ENCODE peak calls at places on chromosomes 13 and 19, in ten cellular contexts. S is transverse colon, A is uterus, P is NCI-H446 treated with DMSO at 0.1 percent for 48 hours, D is NCI-H510A treated with DMSO at 0.1 percent for 48 hours, W is choroid plexus epithelial cell, X is prostate gland, F is NCI-H1930, C is cardiac fibroblast, M is caudate nucleus. G is an unnamed sample.

GRCh38 chr13:100100115-100100879 is 11.4 kb downstream of the PCCA start:
- DNase-seq in C (peak), S (no peak), A (peak), X (peak), M (peak), F (no peak), P (no peak), D (no peak), W (peak), G (peak)

GRCh38 chr13:44573071-44573470 is 3.1 kb downstream of the TSC22D1 start:
- DNase-seq in W (no peak), F (no peak), M (peak), P (no peak), A (no peak), X (no peak), S (no peak), D (no peak), C (no peak), G (no peak)

GRCh38 chr13:26335158-26335557 is 81.2 kb downstream of the CDK8 start:
- DNase-seq in A (no peak), F (no peak), M (no peak), W (no peak), P (no peak), X (no peak), C (no peak), D (no peak), S (no peak), G (no peak)

GRCh38 chr13:39776439-39776838 is 121.0 kb downstream of the COG6 start:
- DNase-seq in D (no peak), M (no peak), X (no peak), C (peak), A (no peak), S (no peak), F (no peak), P (no peak), W (peak), G (no peak)

GRCh38 chr13:94154362-94154761 is 325.1 kb downstream of the DCT start:
- DNase-seq in S (no peak), A (no peak), X (peak), W (peak), F (no peak), C (peak), D (no peak), M (no peak), P (no peak), G (no peak)

GRCh38 chr19:1725100-1726064 is 27.9 kb upstream of the ONECUT3 start:
- DNase-seq in X (no peak), F (peak), A (no peak), S (peak), C (peak), W (peak), D (no peak), M (peak), P (peak), G (peak)

GRCh38 chr19:38392707-38393308 is 4.3 kb downstream of the SPRED3 start:
- DNase-seq in S (no peak), D (no peak), M (no peak), F (no peak), C (peak), W (peak), X (no peak), A (no peak), P (no peak), G (no peak)

GRCh38 chr13:45602183-45602582 is 13.4 kb downstream of the ERICH6B start:
- DNase-seq in X (peak), F (no peak), C (no peak), W (peak), M (no peak), S (no peak), D (no peak), A (no peak), P (no peak), G (no peak)

GRCh38 chr13:112445411-112446271 is 69.5 kb downstream of the SPACA7 start:
- DNase-seq in F (no peak), S (no peak), M (no peak), C (no peak), D (no peak), P (no peak), X (no peak), W (no peak), A (no peak), G (no peak)

GRCh38 chr19:16062789-16063188 is 13.5 kb upstream of the TPM4 start:
- DNase-seq in C (peak), X (no peak), M (no peak), A (no peak), P (no peak), D (peak), F (no peak), S (peak), W (peak), G (no peak)

GRCh38 chr19:18280247-18281081 is 958 bp downstream of the JUND start:
- DNase-seq in W (peak), D (peak), S (peak), X (peak), C (peak), M (peak), A (peak), P (peak), F (peak), G (peak)

GRCh38 chr13:21686761-21687391 is 16.0 kb downstream of the FGF9 start:
- DNase-seq in D (no peak), P (no peak), X (no peak), S (no peak), A (no peak), W (no peak), F (no peak), M (no peak), C (no peak), G (no peak)

GRCh38 chr19:1249990-1250298 is 1.6 kb downstream of the MIDN start:
- DNase-seq in S (no peak), W (no peak), F (no peak), P (no peak), C (no peak), D (no peak), X (no peak), A (no peak), M (no peak), G (no peak)

GRCh38 chr19:49423278-49423984 is at the start of gene PTH2:
- DNase-seq in P (no peak), M (no peak), F (no peak), D (no peak), W (no peak), A (no peak), C (no peak), S (no peak), X (no peak), G (no peak)

GRCh38 chr13:30615851-30616311 is 1.8 kb upstream of the USPL1 start:
- DNase-seq in F (no peak), M (no peak), W (peak), C (peak), A (no peak), X (no peak), D (no peak), P (no peak), S (no peak), G (no peak)

GRCh38 chr13:28719656-28720055 is 886 bp upstream of the SLC46A3 start:
- DNase-seq in P (no peak), M (no peak), W (peak), A (no peak), F (no peak), C (peak), X (no peak), S (no peak), D (no peak), G (no peak)

GRCh38 chr13:100514788-100515409 is 73.7 kb downstream of the GGACT start:
- DNase-seq in D (peak), A (peak), C (peak), X (peak), F (peak), P (peak), S (peak), W (peak), M (peak), G (peak)

GRCh38 chr13:112247471-112248405 is 128.4 kb upstream of the SPACA7 start:
- DNase-seq in X (no peak), S (no peak), F (no peak), A (no peak), W (no peak), M (no peak), C (no peak), P (no peak), D (no peak), G (no peak)

GRCh38 chr19:47762615-47763308 is 15.7 kb upstream of the SELENOW start:
- DNase-seq in D (no peak), M (no peak), F (no peak), C (peak), A (peak), W (peak), P (no peak), X (no peak), S (no peak), G (no peak)

GRCh38 chr13:91123456-91124127 is 223.9 kb upstream of the MIR17HG start:
- DNase-seq in X (no peak), M (no peak), D (no peak), C (no peak), P (no peak), W (no peak), S (no peak), F (no peak), A (no peak), G (no peak)

GRCh38 chr19:39506944-39507714 is 7.8 kb upstream of the SELENOV start:
- DNase-seq in X (no peak), P (peak), W (peak), A (no peak), D (peak), F (no peak), M (peak), S (no peak), C (peak), G (peak)

GRCh38 chr13:38045278-38046048 is 175.9 kb upstream of the TRPC4 start:
- DNase-seq in D (no peak), W (peak), F (no peak), A (no peak), P (peak), C (peak), M (no peak), X (no peak), S (no peak), G (no peak)

GRCh38 chr13:25632166-25632888 is 260.6 kb downstream of the ATP8A2 start:
- DNase-seq in A (no peak), P (no peak), S (no peak), F (no peak), X (no peak), M (no peak), C (no peak), W (no peak), D (no peak), G (no peak)